ENCODE peak calls at places on chromosome 4, in six cellular contexts. W, I, A, T, K and U are unnamed samples.

GRCh38 chr4:1381181-1381621 is 25.0 kb downstream of the NKX1-1 start:
- DNase-seq in W (no peak), K (no peak), A (no peak), I (no peak), T (no peak), U (no peak)

GRCh38 chr4:8217246-8217511 is 18.1 kb downstream of the SH3TC1 start:
- DNase-seq in A (no peak), W (no peak), I (no peak), T (no peak), K (no peak), U (no peak)

GRCh38 chr4:152729466-152729865 is 49.7 kb upstream of the TMEM154 start:
- DNase-seq in K (no peak), T (no peak), A (no peak), I (peak), W (no peak), U (no peak)

GRCh38 chr4:7226464-7226863 is 34.1 kb downstream of the SORCS2 start:
- DNase-seq in K (no peak), W (no peak), T (no peak), A (no peak), I (no peak), U (no peak)

GRCh38 chr4:67035501-67035900 is 509.8 kb downstream of the CENPC start:
- DNase-seq in K (no peak), W (no peak), I (no peak), T (peak), A (no peak), U (no peak)

GRCh38 chr4:142473218-142473959 is 372.7 kb downstream of the INPP4B start:
- DNase-seq in K (peak), T (no peak), I (no peak), W (no peak), A (no peak), U (no peak)

GRCh38 chr4:24915121-24915922 is 2.5 kb upstream of the CCDC149 start:
- DNase-seq in T (no peak), W (no peak), K (no peak), I (no peak), A (no peak), U (peak)

GRCh38 chr4:186878203-186878800 is 154.6 kb upstream of the FAT1 start:
- DNase-seq in K (no peak), W (no peak), A (no peak), I (no peak), T (no peak), U (no peak)

GRCh38 chr4:152976466-152976761 is 40.3 kb downstream of the FHDC1 start:
- DNase-seq in K (no peak), A (no peak), W (no peak), T (no peak), I (no peak), U (peak)

GRCh38 chr4:126071346-126072333 is 756.9 kb downstream of the FAT4 start:
- DNase-seq in A (no peak), T (no peak), W (no peak), K (no peak), I (peak), U (no peak)

GRCh38 chr4:104490096-104490769 is 4.5 kb downstream of the CXXC4 start:
- DNase-seq in A (no peak), I (no peak), T (no peak), W (no peak), K (no peak), U (peak)

GRCh38 chr4:143402776-143403550 is 66.3 kb downstream of the GAB1 start:
- DNase-seq in K (no peak), A (no peak), W (no peak), I (no peak), T (peak), U (no peak)

GRCh38 chr4:81084029-81084428 is 53.5 kb downstream of the BMP3 start:
- DNase-seq in A (no peak), T (peak), K (no peak), I (peak), W (no peak), U (no peak)
- H3K27ac ChIP-seq in A (no peak), T (no peak), K (no peak), I (no peak), W (no peak), U (no peak)

GRCh38 chr4:161457906-161458305 is 705.9 kb downstream of the FSTL5 start:
- DNase-seq in A (no peak), I (no peak), K (no peak), T (no peak), W (no peak), U (no peak)
- H3K14ac ChIP-seq in A (no peak), I (no peak), K (no peak), T (no peak), W (no peak), U (no peak)

GRCh38 chr4:41471672-41472071 is 66.3 kb upstream of the LIMCH1 start:
- DNase-seq in K (no peak), T (no peak), W (no peak), I (no peak), A (no peak), U (no peak)
- H3K27ac ChIP-seq in K (no peak), T (no peak), W (no peak), I (no peak), A (no peak), U (no peak)

GRCh38 chr4:223913-224497 is 81.3 kb downstream of the ZNF732 start:
- DNase-seq in T (no peak), I (no peak), W (no peak), A (no peak), K (no peak), U (no peak)
- H3K14ac ChIP-seq in T (no peak), I (no peak), W (no peak), A (no peak), K (no peak), U (no peak)

DNA sequence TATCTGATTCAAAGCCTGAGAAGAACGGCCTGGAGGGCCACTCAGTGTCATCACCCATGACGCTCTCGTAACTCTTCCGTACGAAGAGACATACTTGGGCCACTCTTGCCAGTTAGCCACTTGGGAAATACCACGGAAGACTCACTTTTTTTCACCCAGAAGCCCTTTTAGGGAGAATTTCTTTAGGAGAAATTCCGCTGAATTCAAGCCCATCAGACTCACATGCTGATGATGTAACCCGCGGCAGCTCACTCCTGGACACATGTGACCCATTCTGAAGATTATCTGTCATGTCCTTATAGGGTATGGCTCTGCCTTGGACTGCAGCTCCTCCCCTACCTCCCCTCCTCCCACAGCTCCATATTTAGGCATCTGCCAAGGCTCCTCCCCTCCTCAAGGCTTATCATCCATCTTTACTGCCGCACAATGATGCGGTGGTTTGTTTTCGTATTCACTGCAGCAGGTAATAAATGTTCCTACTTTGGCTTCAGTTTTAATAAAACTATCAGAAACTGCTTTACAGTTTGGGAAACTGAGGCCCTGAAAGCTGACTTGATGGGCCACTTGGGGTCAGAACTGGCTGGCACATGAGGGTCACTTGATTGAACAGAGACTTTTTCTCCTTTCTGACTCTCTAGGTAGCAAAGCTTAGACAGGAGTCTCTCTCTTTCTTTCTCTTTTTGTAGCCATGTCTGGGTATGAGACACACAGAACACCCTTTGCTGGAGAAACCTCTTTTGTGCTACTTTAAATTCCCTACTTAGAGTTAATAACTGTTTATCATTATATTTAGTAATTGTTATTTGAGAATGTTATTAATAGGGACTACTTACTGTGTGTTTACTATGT is 42.1 kb downstream of the RHOH start:
- DNase-seq in A (no peak), T (no peak), I (no peak), W (no peak), K (peak), U (no peak)
- H3K27ac ChIP-seq in A (no peak), T (no peak), I (no peak), W (peak), K (no peak), U (no peak)

GRCh38 chr4:102008711-102009110 is 218.2 kb downstream of the BANK1 start:
- DNase-seq in W (no peak), T (no peak), A (no peak), K (no peak), I (no peak), U (no peak)
- H3K14ac ChIP-seq in W (no peak), T (no peak), A (no peak), K (no peak), I (no peak), U (no peak)